ENCODE peak calls at places on chromosomes 13 and 19, in ten cellular contexts. N, X, K, L, S, Z, E, M, U and Y are unnamed samples.

GRCh38 chr13:39313721-39314120 is 275.5 kb downstream of the NHLRC3 start:
- DNase-seq in N (no peak), M (no peak), Z (no peak), U (no peak), E (no peak), K (no peak), S (no peak), X (peak; percentile 47), L (no peak), Y (no peak)

GRCh38 chr13:47298506-47298905 is 401.7 kb upstream of the HTR2A start:
- DNase-seq in S (no peak), M (peak; percentile 4), L (no peak), Z (no peak), N (no peak), E (no peak), U (no peak), X (peak; percentile 58), K (no peak), Y (no peak)

GRCh38 chr19:4371209-4371897 is 28.0 kb downstream of the MPND start:
- DNase-seq in U (no peak), X (no peak), M (no peak), E (no peak), N (no peak), K (peak; percentile 56), L (no peak), Z (no peak), S (no peak), Y (peak; percentile 72)

GRCh38 chr13:97474581-97474980 is 40.6 kb downstream of the RAP2A start:
- DNase-seq in E (no peak), K (no peak), M (peak; percentile 30), U (no peak), Z (no peak), X (no peak), S (peak; percentile 8), L (no peak), N (no peak), Y (no peak)

GRCh38 chr19:1066251-1066747 is 668 bp upstream of the ARHGAP45 start:
- DNase-seq in L (no peak), X (no peak), Z (peak; percentile 44), N (no peak), K (no peak), U (peak; percentile 63), M (no peak), S (no peak), E (no peak), Y (no peak)

GRCh38 chr13:112245179-112245724 is 130.9 kb upstream of the SPACA7 start:
- DNase-seq in L (no peak), K (no peak), U (no peak), N (no peak), Z (no peak), X (no peak), S (no peak), E (peak; percentile 54), M (no peak), Y (peak; percentile 59)

GRCh38 chr19:14048439-14049153 is 13.3 kb downstream of the PALM3 start:
- DNase-seq in K (peak; percentile 34), U (peak; percentile 62), L (peak; percentile 53), X (peak; percentile 19), N (peak; percentile 22), E (no peak), Z (peak; percentile 56), M (no peak), S (no peak), Y (no peak)

GRCh38 chr13:35469781-35470380 is 6.6 kb downstream of the MAB21L1 start:
- DNase-seq in X (no peak), Z (peak; percentile 65), S (no peak), L (no peak), K (no peak), E (no peak), U (no peak), M (no peak), N (no peak), Y (no peak)

GRCh38 chr19:38719761-38720558 is 24.3 kb downstream of the CAPN12 start:
- DNase-seq in N (no peak), S (no peak), K (no peak), E (no peak), M (no peak), X (no peak), U (no peak), L (no peak), Z (no peak), Y (no peak)

GRCh38 chr19:38720559-38721236 is 23.6 kb downstream of the CAPN12 start:
- DNase-seq in Z (no peak), X (no peak), S (no peak), E (no peak), U (no peak), N (no peak), K (no peak), M (no peak), L (no peak), Y (no peak)

GRCh38 chr19:38717855-38718254 is 26.4 kb downstream of the CAPN12 start:
- DNase-seq in N (no peak), S (no peak), X (no peak), K (no peak), Z (no peak), M (no peak), L (no peak), U (no peak), E (no peak), Y (no peak)

GRCh38 chr19:38717051-38717450 is 27.2 kb downstream of the CAPN12 start:
- DNase-seq in N (no peak), L (no peak), K (no peak), S (no peak), M (no peak), Z (no peak), U (no peak), E (no peak), X (no peak), Y (no peak)

GRCh38 chr19:38718747-38719543 is 25.3 kb downstream of the CAPN12 start:
- DNase-seq in X (peak; percentile 68), K (peak; percentile 71), N (peak; percentile 70), E (peak; percentile 94), Z (peak; percentile 44), M (no peak), S (no peak), U (no peak), L (no peak), Y (peak; percentile 90)
- TF ChIP-seq CTCF in X (peak; percentile 61), K (no peak), N (peak; percentile 63), E (peak; percentile 25), Z (peak; percentile 48), M (peak; percentile 30), S (peak; percentile 43), U (peak; percentile 40), L (peak; percentile 59), Y (peak; percentile 5)

DNA sequence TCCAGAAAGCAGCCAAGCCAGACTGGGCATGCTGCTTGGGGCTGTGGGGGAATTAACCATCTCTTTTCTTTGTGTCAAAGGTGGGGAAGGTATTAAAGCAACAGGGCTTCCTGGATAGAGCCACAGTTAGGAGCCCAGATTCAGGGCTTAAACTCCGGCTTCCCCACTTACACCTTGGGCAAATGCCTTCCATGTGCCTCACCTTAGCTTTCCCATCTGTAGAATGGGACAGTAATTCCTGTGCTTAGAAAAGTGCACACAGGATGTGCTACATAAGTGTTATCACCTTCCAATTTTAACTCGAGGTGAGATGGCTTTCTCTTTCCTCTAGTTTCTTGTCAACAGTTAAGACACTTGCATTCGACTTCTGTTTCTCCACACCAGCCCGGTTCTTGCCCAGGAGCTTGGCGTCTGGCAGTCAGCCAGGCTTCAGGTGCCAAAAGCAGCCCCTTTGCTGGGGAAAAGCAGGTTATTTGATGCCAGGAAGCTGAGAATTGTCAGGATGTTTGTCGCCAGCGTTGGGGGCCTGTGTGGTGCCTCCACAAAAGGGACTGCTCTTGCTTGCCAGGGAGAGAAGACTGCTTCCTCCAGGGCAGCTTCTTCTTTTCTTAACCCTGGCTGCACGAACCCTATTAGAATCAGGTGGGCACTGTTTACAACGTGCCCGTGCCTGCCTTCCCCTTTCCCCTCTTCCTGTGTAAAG is 79.2 kb downstream of the SIPA1L3 start:
- DNase-seq in E (no peak), N (no peak), U (no peak), S (no peak), M (no peak), K (no peak), L (no peak), Z (no peak), X (no peak), Y (no peak)
- H3K27ac ChIP-seq in E (no peak overlapping the region), N (no peak overlapping the region), U (no peak overlapping the region), S (no peak overlapping the region), M (no peak overlapping the region), K (no peak overlapping the region), L (no peak overlapping the region), Z (peak overlapping the region; percentile 80), X (peak overlapping the region; percentile 15), Y (no peak overlapping the region)

DNA sequence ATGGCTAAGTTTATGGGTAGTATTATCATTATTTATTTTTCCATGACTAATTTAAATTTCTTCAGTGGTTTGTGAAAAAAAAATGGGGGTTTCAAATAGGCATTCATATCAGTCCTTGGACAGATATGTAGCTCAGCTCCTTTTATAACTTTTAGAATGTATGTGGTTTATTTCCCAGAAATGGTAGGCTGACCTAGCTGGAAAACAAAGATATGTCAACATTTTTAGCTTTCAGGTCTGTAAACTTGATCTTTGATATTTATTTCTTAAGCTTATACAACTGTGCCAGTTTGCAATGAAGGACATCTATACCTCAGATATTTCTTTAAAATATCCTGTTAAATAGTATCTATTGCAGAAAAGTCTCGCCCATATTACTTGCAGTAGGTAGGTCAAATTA is 1815.5 kb downstream of the SLITRK5 start:
- DNase-seq in M (no peak), U (no peak), X (no peak), E (no peak), N (no peak), K (no peak), Z (no peak), L (no peak), S (no peak), Y (no peak)
- TF ChIP-seq CTCF in M (no peak), U (no peak), X (no peak), E (no peak), N (no peak), K (no peak), Z (no peak), L (no peak), S (no peak), Y (no peak)

GRCh38 chr19:42289556-42290041 is 12.3 kb upstream of the PRR19 start:
- DNase-seq in K (no peak), U (no peak), X (no peak), S (no peak), Z (no peak), M (no peak), L (no peak), N (no peak), E (no peak), Y (peak; percentile 65)

GRCh38 chr19:42292042-42292960 is 9.6 kb upstream of the PRR19 start:
- DNase-seq in X (no peak), L (no peak), K (peak; percentile 12), U (no peak), S (no peak), Z (no peak), M (no peak), N (no peak), E (no peak), Y (peak; percentile 72)

GRCh38 chr19:42291437-42291815 is 10.5 kb upstream of the PRR19 start:
- DNase-seq in M (no peak), U (no peak), N (no peak), L (no peak), Z (no peak), E (no peak), X (no peak), K (no peak), S (no peak), Y (no peak)

GRCh38 chr19:42290136-42290522 is 11.8 kb upstream of the PRR19 start:
- DNase-seq in U (no peak), Z (no peak), M (no peak), X (no peak), N (no peak), E (no peak), L (no peak), S (no peak), K (no peak), Y (peak; percentile 70)

DNA sequence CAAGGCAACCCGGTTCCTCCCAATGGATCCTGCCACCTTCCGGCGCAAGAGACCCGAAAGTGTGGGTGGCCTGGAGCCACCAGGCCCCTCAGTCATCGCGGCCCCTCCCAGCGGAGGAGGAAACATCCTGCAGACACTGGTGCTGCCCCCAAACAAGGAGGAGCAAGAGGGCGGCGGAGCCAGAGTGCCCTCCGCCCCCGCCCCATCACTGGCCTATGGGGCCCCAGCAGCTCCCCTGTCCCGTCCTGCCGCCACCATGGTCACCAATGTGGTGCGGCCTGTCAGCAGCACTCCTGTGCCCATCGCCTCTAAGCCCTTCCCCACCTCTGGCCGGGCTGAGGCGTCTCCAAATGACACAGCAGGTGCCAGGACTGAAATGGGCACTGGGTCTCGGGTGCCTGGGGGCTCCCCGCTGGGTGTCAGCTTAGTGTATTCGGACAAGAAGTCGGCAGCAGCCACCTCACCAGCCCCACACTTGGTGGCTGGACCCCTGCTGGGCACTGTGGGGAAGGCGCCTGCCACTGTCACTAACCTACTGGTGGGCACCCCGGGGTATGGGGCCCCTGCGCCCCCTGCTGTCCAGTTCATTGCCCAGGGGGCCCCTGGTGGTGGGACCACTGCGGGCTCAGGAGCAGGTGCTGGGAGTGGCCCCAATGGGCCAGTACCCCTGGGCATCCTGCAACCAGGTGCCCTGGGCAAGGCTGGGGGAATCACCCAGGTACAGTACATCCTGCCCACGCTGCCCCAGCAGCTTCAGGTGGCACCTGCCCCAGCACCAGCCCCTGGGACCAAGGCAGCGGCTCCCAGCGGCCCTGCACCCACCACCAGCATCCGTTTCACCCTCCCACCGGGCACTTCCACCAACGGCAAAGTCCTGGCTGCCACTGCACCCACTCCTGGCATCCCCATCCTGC is 11.2 kb upstream of the PRR19 start:
- DNase-seq in S (no peak), E (no peak), Z (peak; percentile 43), X (no peak), M (no peak), N (no peak), L (no peak), K (no peak), U (no peak), Y (peak; percentile 77)
- H3K27ac ChIP-seq in S (no peak overlapping the region), E (no peak overlapping the region), Z (no peak overlapping the region), X (no peak overlapping the region), M (no peak overlapping the region), N (no peak overlapping the region), L (no peak overlapping the region), K (no peak overlapping the region), U (no peak overlapping the region), Y (no peak overlapping the region)